ENCODE peak calls at places on chromosomes 5 and 9, in four cellular contexts. B is stimulated activated CD8-positive, alpha-beta memory T cell treated with anti-CD3 and anti-CD28 coated beads, Interleukin-15, amount 100 ng/mL, for 4 hours; T is dorsolateral prefrontal cortex; R is GM23248. F is an unnamed sample.

GRCh38 chr5:147160923-147161663 is 73.7 kb upstream of the STK32A start:
- DNase-seq in B (no peak), T (no peak), R (no peak), F (no peak)

GRCh38 chr5:155046591-155046990 is 33.0 kb downstream of the KIF4B start:
- DNase-seq in B (no peak), T (no peak), R (no peak), F (no peak)

GRCh38 chr5:2014058-2014610 is 131.4 kb upstream of the IRX4 start:
- DNase-seq in B (no peak), T (no peak), R (no peak), F (no peak)

GRCh38 chr5:44809215-44809955 is 638 bp downstream of the MRPS30 start:
- DNase-seq in B (peak), T (peak), R (peak), F (peak)

GRCh38 chr5:58334035-58334434 is 125.9 kb downstream of the PLK2 start:
- DNase-seq in B (no peak), T (no peak), R (no peak), F (no peak)

GRCh38 chr5:89342106-89342876 is 459.3 kb upstream of the MEF2C start:
- DNase-seq in B (no peak), T (no peak), R (peak), F (peak)

GRCh38 chr5:138648841-138649240 is 73.6 kb upstream of the HSPA9 start:
- DNase-seq in B (no peak), T (no peak), R (no peak), F (no peak)

GRCh38 chr5:172003750-172004149 is 2.7 kb downstream of the FBXW11 start:
- DNase-seq in B (no peak), T (no peak), R (peak), F (no peak)

GRCh38 chr9:35651964-35652828 is 1.5 kb upstream of the SIT1 start:
- DNase-seq in B (no peak), T (no peak), R (peak), F (peak)